ENCODE peak calls at places on chromosomes 4 and X, in five cellular contexts. V is kidney epithelial cell, J is fibroblast of mammary gland, U is transverse colon, F is fibroblast of lung. M is an unnamed sample.

GRCh38 chr4:2251795-2252529 is 9.9 kb downstream of the MXD4 start:
- DNase-seq in F (no peak), V (no peak), U (peak), J (no peak), M (no peak)

GRCh38 chr4:183396187-183396738 is 48.2 kb upstream of the CDKN2AIP start:
- DNase-seq in V (no peak), F (no peak), J (peak), U (no peak), M (no peak)

GRCh38 chr4:123517971-123518370 is 121.4 kb downstream of the SPRY1 start:
- DNase-seq in V (no peak), J (peak), F (peak), U (no peak), M (no peak)

GRCh38 chr4:184644553-184645307 is 4.5 kb downstream of the CASP3 start:
- DNase-seq in J (peak), V (no peak), F (peak), U (no peak), M (no peak)

GRCh38 chr4:82776925-82777542 is 21.6 kb downstream of the SCD5 start:
- DNase-seq in U (no peak), J (peak), F (peak), V (no peak), M (no peak)

GRCh38 chrX:125132274-125132673 is 187.4 kb upstream of the TEX13C start:
- DNase-seq in V (no peak), J (peak), F (no peak), U (no peak), M (no peak)

GRCh38 chr4:110108960-110109359 is 89.5 kb downstream of the ELOVL6 start:
- DNase-seq in V (no peak), J (no peak), F (no peak), U (no peak), M (no peak)

GRCh38 chr4:22434895-22435294 is 81.0 kb downstream of the ADGRA3 start:
- DNase-seq in V (peak), F (peak), J (peak), U (peak), M (peak)

GRCh38 chr4:54065282-54066087 is 1.1 kb upstream of the CHIC2 start:
- DNase-seq in V (no peak), U (no peak), F (peak), J (peak), M (no peak)

GRCh38 chr4:763922-764321 is 58.3 kb downstream of the PCGF3 start:
- DNase-seq in V (no peak), F (no peak), U (no peak), J (no peak), M (no peak)

GRCh38 chr4:145587088-145587487 is 32.1 kb upstream of the MMAA start:
- DNase-seq in J (no peak), F (no peak), V (no peak), U (no peak), M (no peak)

GRCh38 chrX:151902813-151903591 is 9.7 kb upstream of the MAGEA4 start:
- DNase-seq in U (peak), J (peak), V (peak), F (peak), M (peak)

GRCh38 chr4:3340703-3341088 is 47.9 kb downstream of the RGS12 start:
- DNase-seq in J (no peak), U (no peak), V (no peak), F (no peak), M (no peak)

GRCh38 chr4:38949416-38950051 is 81.9 kb downstream of the FAM114A1 start:
- DNase-seq in F (peak), V (peak), U (no peak), J (peak), M (no peak)

GRCh38 chr4:124178449-124179021 is 534.0 kb downstream of the ANKRD50 start:
- DNase-seq in V (no peak), U (no peak), J (peak), F (peak), M (no peak)

GRCh38 chrX:39648548-39649254 is 449.1 kb downstream of the BCOR start:
- DNase-seq in U (no peak), V (no peak), F (peak), J (no peak), M (no peak)

GRCh38 chr4:153222790-153223417 is 18.7 kb downstream of the TRIM2 start:
- DNase-seq in F (peak), V (no peak), J (peak), U (peak), M (no peak)

GRCh38 chr4:98506462-98507132 is 151.8 kb downstream of the TSPAN5 start:
- DNase-seq in F (no peak), J (no peak), V (no peak), U (no peak), M (no peak)

GRCh38 chr4:7655549-7656243 is 221.0 kb upstream of the PSAPL1 start:
- DNase-seq in F (peak), V (no peak), U (no peak), J (no peak), M (no peak)

GRCh38 chr4:47831026-47831689 is 6.7 kb downstream of the CORIN start:
- DNase-seq in J (no peak), U (no peak), V (no peak), F (no peak), M (no peak)

GRCh38 chrX:107823456-107823855 is 2.2 kb upstream of the MID2 start:
- DNase-seq in U (no peak), J (peak), V (no peak), F (peak), M (no peak)

GRCh38 chr4:110854021-110854678 is 231.3 kb upstream of the PITX2 start:
- DNase-seq in J (peak), V (no peak), U (peak), F (peak), M (peak)

GRCh38 chrX:17459008-17459407 is 84.0 kb downstream of the NHS start:
- DNase-seq in F (peak), J (peak), V (no peak), U (no peak), M (no peak)

GRCh38 chr4:152579916-152580315 is 44.0 kb upstream of the FBXW7 start:
- DNase-seq in F (no peak), J (no peak), V (no peak), U (no peak), M (no peak)

GRCh38 chr4:174119051-174119450 is 164.4 kb downstream of the FBXO8 start:
- DNase-seq in F (peak), U (no peak), J (peak), V (no peak), M (no peak)

GRCh38 chr4:168218663-168219062 is 99.9 kb downstream of the DDX60 start:
- DNase-seq in F (peak), J (peak), U (no peak), V (peak), M (peak)

GRCh38 chr4:180695851-180696250 is 1547.4 kb upstream of the TENM3 start:
- DNase-seq in V (peak), F (peak), J (peak), U (no peak), M (peak)

GRCh38 chrX:38108364-38108763 is 102.0 kb downstream of the SYTL5 start:
- DNase-seq in U (no peak), F (peak), V (no peak), J (no peak), M (no peak)

GRCh38 chr4:94741304-94741703 is 16.5 kb upstream of the BMPR1B start:
- DNase-seq in J (peak), F (peak), U (no peak), V (no peak), M (no peak)

GRCh38 chrX:2371026-2371778 is 129.6 kb downstream of the DHRSX start:
- DNase-seq in U (no peak), J (no peak), V (no peak), F (peak), M (no peak)

GRCh38 chr4:171022698-171023378 is 790.4 kb upstream of the GALNTL6 start:
- DNase-seq in V (no peak), F (no peak), J (no peak), U (no peak), M (no peak)

GRCh38 chr4:15007201-15007600 is 4.9 kb downstream of the CPEB2 start:
- DNase-seq in F (no peak), J (no peak), V (no peak), U (no peak), M (no peak)

GRCh38 chr4:151486166-151486565 is 77.2 kb downstream of the FHIP1A start:
- DNase-seq in V (no peak), U (no peak), J (peak), F (peak), M (peak)

DNA sequence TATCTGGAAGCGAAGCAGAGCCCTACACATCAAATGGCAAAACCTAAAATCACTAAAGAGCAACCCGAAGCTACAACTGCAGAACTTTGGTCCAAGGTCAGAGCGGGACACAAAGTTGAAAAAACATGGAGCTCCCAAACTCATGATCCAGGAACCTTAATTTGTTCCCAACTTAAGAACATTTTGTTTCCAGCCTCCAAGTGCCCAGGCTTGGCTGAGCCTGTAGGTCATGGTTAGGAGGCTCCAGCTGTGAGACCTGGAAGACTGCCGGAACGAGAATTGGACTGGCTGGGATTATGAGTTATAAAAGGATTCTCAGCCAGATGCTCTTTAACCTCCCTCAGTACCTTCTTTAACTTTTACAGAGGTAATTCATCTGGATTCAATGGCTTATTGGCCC is 349.1 kb upstream of the DDX53 start:
- DNase-seq in F (no peak), U (no peak), J (no peak), V (no peak), M (no peak)
- TF ChIP-seq CTCF in F (no peak), U (no peak), J (no peak), V (no peak), M (no peak)

GRCh38 chrX:29299689-29300088 is 712.4 kb downstream of the IL1RAPL1 start:
- DNase-seq in V (no peak), J (peak), F (peak), U (no peak), M (peak)
- TF ChIP-seq CTCF in V (no peak), J (no peak), F (no peak), U (no peak), M (no peak)

DNA sequence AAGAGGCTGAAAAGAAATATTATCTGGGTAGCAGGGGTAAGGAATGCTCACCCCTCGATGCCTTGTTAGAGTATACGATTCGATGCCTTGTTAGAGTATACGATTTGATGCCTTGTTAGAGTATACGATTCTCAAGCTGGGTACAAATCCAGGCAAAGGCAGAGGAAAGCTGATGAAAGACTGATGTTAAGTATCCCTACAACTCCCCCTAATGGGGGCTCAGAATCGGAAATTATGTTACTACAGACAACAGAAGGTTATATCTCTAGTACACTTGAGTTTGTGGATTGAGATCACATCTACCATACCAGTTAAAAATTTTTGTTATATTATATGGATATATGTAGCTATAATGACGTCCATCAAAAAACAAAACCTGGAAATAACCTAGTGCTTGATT is 4.8 kb downstream of the LRRC66 start:
- DNase-seq in F (peak), J (no peak), V (no peak), U (no peak), M (no peak)
- TF ChIP-seq CTCF in F (no peak), J (no peak), V (peak), U (no peak), M (peak)

GRCh38 chr4:13933163-13933562 is 305.6 kb upstream of the BOD1L1 start:
- DNase-seq in V (no peak), F (peak), J (peak), U (no peak), M (no peak)
- TF ChIP-seq CTCF in V (no peak), F (peak), J (peak), U (no peak), M (peak)

DNA sequence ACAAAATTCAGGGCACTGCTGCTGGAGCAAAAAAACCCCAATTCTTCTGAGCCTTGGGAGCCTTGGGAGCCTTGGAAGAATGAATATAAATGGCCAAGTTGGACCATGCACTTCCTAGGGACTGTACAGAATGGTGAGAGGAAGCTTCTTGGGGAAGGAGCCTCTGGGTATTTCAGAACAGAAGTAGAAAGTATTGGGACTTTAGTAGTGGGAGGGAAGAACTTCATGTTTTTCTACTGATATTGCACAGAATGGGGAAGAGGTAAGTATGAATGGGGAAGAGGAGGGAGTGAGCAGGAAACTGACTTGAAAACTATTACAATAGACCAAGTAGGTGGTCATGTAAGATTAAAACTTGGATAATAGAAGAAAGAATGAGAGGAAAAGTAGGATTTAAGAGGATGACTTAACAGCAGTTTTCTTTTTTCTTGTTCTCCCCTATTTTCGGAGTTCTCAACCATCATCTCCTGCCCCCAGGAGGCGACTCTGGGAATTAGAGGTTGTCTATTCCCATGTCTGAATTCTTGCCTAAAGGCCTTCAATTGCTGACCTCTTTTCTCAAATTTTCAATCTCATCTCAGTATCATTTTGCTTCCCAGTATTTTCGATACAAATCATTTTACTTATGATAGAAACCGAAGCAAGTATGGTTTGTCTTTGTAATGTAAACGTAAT is 44.5 kb upstream of the TAPT1 start:
- DNase-seq in V (no peak), J (no peak), U (no peak), F (no peak), M (no peak)
- TF ChIP-seq CTCF in V (peak), J (peak), U (no peak), F (peak), M (peak)

GRCh38 chr4:139686988-139687387 is 21.4 kb downstream of the MGST2 start:
- DNase-seq in V (no peak), J (no peak), F (no peak), U (no peak), M (no peak)

GRCh38 chr4:139684351-139684750 is 18.7 kb downstream of the MGST2 start:
- DNase-seq in F (no peak), U (no peak), V (no peak), J (peak), M (no peak)

GRCh38 chr4:139689093-139689722 is 23.6 kb downstream of the MGST2 start:
- DNase-seq in J (peak), V (no peak), F (no peak), U (no peak), M (no peak)

GRCh38 chr4:139685180-139685579 is 19.6 kb downstream of the MGST2 start:
- DNase-seq in V (no peak), F (no peak), J (no peak), U (no peak), M (no peak)

DNA sequence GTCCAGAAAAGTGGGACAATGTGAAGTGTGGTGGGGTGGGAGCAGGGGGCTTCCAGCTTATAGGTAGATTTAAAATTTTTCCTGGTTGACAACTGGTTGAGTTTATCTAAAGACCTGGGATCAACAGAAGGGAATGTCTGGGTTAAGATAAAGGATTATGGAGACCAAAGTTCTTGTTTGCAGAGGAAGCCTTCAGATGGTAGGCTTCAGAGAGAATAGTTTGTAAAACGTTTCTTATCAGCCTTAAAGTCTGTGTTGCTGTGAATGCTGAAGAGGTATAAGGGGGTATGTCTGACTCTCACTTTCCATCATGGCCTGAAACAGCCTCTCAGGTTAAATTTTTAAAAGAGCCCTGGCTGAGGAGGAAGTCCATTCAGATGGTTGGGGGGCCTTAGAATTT is 20.5 kb downstream of the MGST2 start:
- DNase-seq in J (no peak), V (no peak), F (no peak), U (no peak), M (no peak)
- TF ChIP-seq CTCF in J (no peak), V (no peak), F (no peak), U (no peak), M (no peak)

DNA sequence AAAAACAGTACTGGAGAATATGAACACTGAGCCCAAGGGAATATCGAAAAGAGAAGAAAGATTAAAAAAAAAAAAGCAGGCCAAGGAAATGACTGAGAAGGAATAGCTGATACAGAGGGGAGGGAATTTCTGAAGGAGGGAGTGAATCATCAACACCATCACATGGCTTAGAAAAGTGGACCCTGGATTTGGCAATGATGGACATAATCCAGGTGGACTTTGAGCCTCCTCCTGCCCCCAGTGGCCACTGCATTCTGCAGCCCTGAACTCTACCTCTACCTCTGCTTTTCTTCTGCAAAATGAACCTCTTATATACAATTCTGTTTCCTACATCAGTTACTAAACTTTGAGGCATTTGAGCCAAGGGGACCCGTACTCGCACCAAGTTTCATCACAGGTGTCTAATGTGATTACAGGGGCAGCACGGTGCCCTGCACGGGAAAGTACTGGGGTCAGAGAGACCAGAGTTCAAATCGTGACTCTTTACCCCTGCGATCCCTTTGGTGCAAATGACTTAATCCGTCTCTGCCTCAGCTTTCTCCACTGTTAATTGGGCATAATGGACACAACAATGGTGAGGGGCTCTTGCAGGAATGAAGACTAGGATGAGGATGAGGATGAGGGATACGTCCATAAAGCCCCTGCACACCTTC is 1.1 kb downstream of the OCIAD2 start:
- DNase-seq in V (peak), F (peak), J (peak), U (peak), M (peak)
- TF ChIP-seq CTCF in V (peak), F (no peak), J (peak), U (peak), M (peak)

M was measured in retinal pigment epithelial cell.